ENCODE peak calls at places on chromosomes 1 and 21, in four cellular contexts. J is HCT116, L is cardiac muscle cell, E is left ventricle myocardium inferior. X is an unnamed sample.

GRCh38 chr1:22808186-22808845 is 97.7 kb downstream of the EPHB2 start:
- DNase-seq in E (no peak), L (peak), J (no peak), X (peak)

GRCh38 chr1:53381790-53382401 is 54.0 kb upstream of the LRP8 start:
- DNase-seq in J (peak), L (peak), E (no peak), X (no peak)

GRCh38 chr1:234969630-234970370 is 158.8 kb downstream of the TOMM20 start:
- DNase-seq in J (no peak), E (peak), L (peak), X (peak)

GRCh38 chr21:29130234-29130993 is at the start of gene MAP3K7CL:
- DNase-seq in J (no peak), L (peak), E (peak), X (peak)

GRCh38 chr21:26719750-26720149 is 125.5 kb downstream of the ADAMTS1 start:
- DNase-seq in J (no peak), L (no peak), E (no peak), X (peak)

GRCh38 chr1:113055570-113055969 is 17.4 kb upstream of the LRIG2 start:
- DNase-seq in E (no peak), J (no peak), L (no peak), X (no peak)

GRCh38 chr1:244802556-244803239 is 32.8 kb upstream of the COX20 start:
- DNase-seq in E (no peak), L (no peak), J (no peak), X (no peak)

GRCh38 chr1:47643506-47644215 is 205.8 kb downstream of the FOXD2 start:
- DNase-seq in E (no peak), L (no peak), J (no peak), X (no peak)

GRCh38 chr1:151476083-151476482 is 16.8 kb upstream of the POGZ start:
- DNase-seq in E (no peak), J (no peak), L (no peak), X (no peak)

GRCh38 chr1:245045087-245045881 is 109.5 kb upstream of the KIF26B start:
- DNase-seq in L (peak), J (no peak), E (no peak), X (no peak)

GRCh38 chr1:180899262-180899661 is 13.4 kb upstream of the KIAA1614 start:
- DNase-seq in E (no peak), L (no peak), J (no peak), X (no peak)

GRCh38 chr1:165485716-165486115 is 40.8 kb upstream of the RXRG start:
- DNase-seq in E (no peak), J (no peak), L (no peak), X (no peak)

GRCh38 chr1:167409183-167409582 is 109.1 kb downstream of the CD247 start:
- DNase-seq in E (no peak), J (peak), L (no peak), X (no peak)

GRCh38 chr1:228459091-228459993 is 27.8 kb upstream of the RNF187 start:
- DNase-seq in E (peak), J (peak), L (peak), X (peak)

GRCh38 chr1:183685112-183685713 is 32.1 kb upstream of the APOBEC4 start:
- DNase-seq in J (peak), E (no peak), L (peak), X (no peak)

GRCh38 chr1:53025034-53025777 is 36.8 kb upstream of the PODN start:
- DNase-seq in L (peak), J (no peak), E (peak), X (peak)

GRCh38 chr1:230171337-230172015 is 104.4 kb downstream of the GALNT2 start:
- DNase-seq in J (no peak), L (no peak), E (no peak), X (no peak)

GRCh38 chr1:166489670-166490436 is 323.1 kb upstream of the FAM78B start:
- DNase-seq in E (no peak), L (no peak), J (peak), X (no peak)

GRCh38 chr1:81834921-81835698 is 34.4 kb downstream of the ADGRL2 start:
- DNase-seq in E (peak), J (no peak), L (peak), X (peak)

GRCh38 chr1:218869276-218869675 is 304.4 kb upstream of the LYPLAL1 start:
- DNase-seq in J (no peak), L (no peak), E (no peak), X (no peak)

GRCh38 chr1:219271914-219272545 is 98.4 kb downstream of the LYPLAL1 start:
- DNase-seq in J (no peak), E (no peak), L (peak), X (no peak)

GRCh38 chr1:154151311-154151710 is 3.6 kb downstream of the NUP210L start:
- DNase-seq in L (peak), J (no peak), E (no peak), X (no peak)

GRCh38 chr1:216749219-216749618 is 26.0 kb upstream of the ESRRG start:
- DNase-seq in J (no peak), E (no peak), L (no peak), X (no peak)

GRCh38 chr1:2840036-2840809 is 38.7 kb upstream of the TTC34 start:
- DNase-seq in L (no peak), J (no peak), E (no peak), X (no peak)

GRCh38 chr1:168050307-168050706 is 86.4 kb downstream of the GPR161 start:
- DNase-seq in E (no peak), L (no peak), J (no peak), X (no peak)

GRCh38 chr1:15155191-15155590 is 1.6 kb downstream of the TMEM51 start:
- DNase-seq in E (no peak), J (no peak), L (no peak), X (no peak)

GRCh38 chr1:10071640-10072039 is 38.9 kb downstream of the UBE4B start:
- DNase-seq in E (no peak), L (no peak), J (no peak), X (no peak)
- H3K27ac ChIP-seq in E (no peak), L (peak), J (no peak), X (no peak)

DNA sequence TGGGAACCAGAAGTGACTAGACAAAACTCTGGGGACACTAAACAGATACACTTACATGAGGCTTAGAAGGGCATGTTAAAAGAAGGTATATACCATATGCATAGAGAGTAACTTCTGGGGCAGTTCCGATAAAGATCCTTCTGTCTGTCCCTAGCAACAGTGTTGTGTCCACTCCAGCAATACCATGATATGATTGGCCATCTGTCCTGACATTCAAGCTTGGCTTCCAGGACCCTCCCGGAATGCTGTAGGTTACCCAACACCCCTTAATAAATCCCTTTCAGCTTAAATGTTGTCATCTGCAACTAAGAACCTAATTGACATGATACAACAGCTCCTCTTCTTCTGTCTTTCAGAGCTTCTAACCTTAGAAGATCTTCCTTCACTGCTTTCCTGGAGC is 307.7 kb downstream of the OMA1 start:
- DNase-seq in E (no peak), L (no peak), J (no peak), X (no peak)
- H3K27ac ChIP-seq in E (no peak), L (no peak), J (no peak), X (no peak)

DNA sequence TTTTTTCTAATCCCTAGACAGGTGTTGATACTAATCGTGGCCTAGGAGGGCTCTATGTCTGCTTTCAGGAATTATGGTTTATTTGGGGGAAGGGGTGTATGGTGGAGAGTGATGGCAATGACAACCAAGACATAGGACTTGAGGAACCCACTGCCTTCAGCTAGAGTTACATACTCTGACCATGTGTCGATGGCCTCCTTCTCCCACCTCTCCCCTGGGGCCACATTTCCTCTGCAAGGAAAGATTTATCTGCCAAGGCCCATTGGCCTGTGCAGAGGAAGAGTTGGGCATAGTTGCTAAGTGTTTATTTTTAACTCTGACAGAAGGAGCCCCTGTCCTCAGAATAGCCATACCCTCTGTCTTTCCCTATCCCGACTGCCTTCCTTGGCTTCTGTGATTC is 9.4 kb downstream of the MAPKAPK2 start:
- DNase-seq in E (no peak), J (no peak), L (no peak), X (no peak)
- H3K27ac ChIP-seq in E (peak), J (no peak), L (peak), X (peak)

GRCh38 chr1:158016651-158017335 is 23.3 kb downstream of the KIRREL1 start:
- DNase-seq in E (no peak), J (no peak), L (no peak), X (no peak)

GRCh38 chr1:158013840-158014520 is 20.5 kb downstream of the KIRREL1 start:
- DNase-seq in J (no peak), L (peak), E (no peak), X (no peak)

GRCh38 chr1:158011714-158012113 is 18.3 kb downstream of the KIRREL1 start:
- DNase-seq in E (no peak), L (peak), J (no peak), X (no peak)

GRCh38 chr1:158017800-158018595 is 24.6 kb downstream of the KIRREL1 start:
- DNase-seq in J (no peak), E (no peak), L (peak), X (no peak)

GRCh38 chr1:158014702-158015320 is 21.4 kb downstream of the KIRREL1 start:
- DNase-seq in J (no peak), E (no peak), L (no peak), X (no peak)
- H3K27ac ChIP-seq in J (no peak), E (peak), L (no peak), X (peak)

DNA sequence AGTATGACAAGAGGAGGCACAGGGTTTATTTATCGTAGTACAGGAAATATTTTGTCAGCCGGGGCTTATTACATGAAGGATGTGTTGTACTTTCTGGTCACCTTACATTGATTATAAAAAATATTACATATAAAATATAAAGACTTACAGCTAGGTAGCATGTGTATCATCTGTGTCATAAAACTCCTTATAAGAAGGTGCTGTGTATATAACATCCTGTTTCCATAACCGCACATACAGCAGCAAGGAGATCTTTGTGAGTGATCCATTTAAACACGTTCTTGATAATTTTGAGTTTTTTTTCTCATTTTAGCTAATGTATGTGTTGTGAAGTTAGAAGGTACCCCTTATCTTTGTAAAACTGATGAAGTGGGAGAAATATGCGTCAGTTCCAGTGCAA is 60.1 kb downstream of the S100B start:
- DNase-seq in L (no peak), J (no peak), E (no peak), X (no peak)
- H3K27ac ChIP-seq in L (no peak), J (no peak), E (no peak), X (no peak)

X was measured in right cardiac atrium.